ENCODE peak calls at places on chromosomes 12 and 14, in ten cellular contexts. H, Q, J, F, Z, Y, K, G, O and S are unnamed samples.
A peak's percentile ranks its signal among the peaks of the same experiment; 100 is the strongest.

GRCh38 chr12:75661927-75662326 is 150.5 kb upstream of the KRR1 start:
- DNase-seq in Y (no peak), H (no peak), F (peak; percentile 91), Z (no peak), O (no peak), J (no peak), K (peak; percentile 60), Q (no peak), G (no peak), S (no peak)

GRCh38 chr12:95066091-95066855 is 7.1 kb downstream of the NR2C1 start:
- DNase-seq in O (no peak), Z (no peak), Q (no peak), G (no peak), J (no peak), Y (no peak), F (no peak), H (no peak), K (peak; percentile 87), S (no peak)

GRCh38 chr12:32894566-32894965 is 2.0 kb downstream of the PKP2 start:
- DNase-seq in G (no peak), J (peak; percentile 65), Z (no peak), Q (no peak), Y (no peak), H (no peak), F (no peak), K (no peak), O (no peak), S (no peak)

GRCh38 chr12:11787921-11788849 is 138.7 kb downstream of the ETV6 start:
- DNase-seq in Q (no peak), K (no peak), Y (no peak), O (no peak), J (no peak), H (no peak), Z (no peak), G (peak; percentile 22), F (no peak), S (no peak)

GRCh38 chr12:132835076-132835870 is 6.6 kb upstream of the GOLGA3 start:
- DNase-seq in Q (no peak), H (no peak), F (no peak), O (no peak), K (no peak), Z (no peak), G (no peak), J (no peak), Y (no peak), S (no peak)

GRCh38 chr12:56878010-56878339 is 56.2 kb downstream of the SDR9C7 start:
- DNase-seq in F (peak; percentile 2), Q (no peak), Z (no peak), G (no peak), Y (peak; percentile 47), J (no peak), O (no peak), H (no peak), K (no peak), S (no peak)

GRCh38 chr14:37668646-37669045 is 73.2 kb downstream of the TTC6 start:
- DNase-seq in Y (no peak), F (peak; percentile 44), G (no peak), O (no peak), K (peak; percentile 61), H (peak; percentile 6), Q (no peak), Z (no peak), J (no peak), S (no peak)

GRCh38 chr12:67716817-67717216 is 68.3 kb downstream of the DYRK2 start:
- DNase-seq in Z (no peak), Q (no peak), J (no peak), O (no peak), Y (no peak), F (no peak), H (no peak), G (no peak), K (peak; percentile 88), S (no peak)

GRCh38 chr12:48739618-48740269 is 23.2 kb upstream of the CCNT1 start:
- DNase-seq in Q (no peak), G (no peak), J (no peak), Y (no peak), F (no peak), H (no peak), Z (no peak), O (no peak), K (no peak), S (no peak)

GRCh38 chr12:100826323-100826722 is 31.7 kb downstream of the ANO4 start:
- DNase-seq in H (peak; percentile 79), G (peak; percentile 81), Z (peak; percentile 13), J (peak; percentile 55), K (peak; percentile 61), Y (peak; percentile 34), Q (peak; percentile 63), F (peak; percentile 64), O (peak; percentile 60), S (no peak)

GRCh38 chr12:111446044-111446581 is 40.4 kb downstream of the SH2B3 start:
- DNase-seq in G (no peak), Z (no peak), Y (peak; percentile 54), K (no peak), J (no peak), Q (no peak), H (no peak), O (peak; percentile 87), F (peak; percentile 59), S (no peak)

GRCh38 chr12:76029982-76030377 is 1.6 kb downstream of the PHLDA1 start:
- DNase-seq in J (peak; percentile 19), K (peak; percentile 45), Y (no peak), G (peak; percentile 47), Z (no peak), F (peak; percentile 68), H (peak; percentile 35), O (peak; percentile 63), Q (no peak), S (no peak)

GRCh38 chr12:66269757-66270383 is 32.4 kb upstream of the HELB start:
- DNase-seq in O (peak; percentile 84), Y (no peak), G (peak; percentile 78), Q (peak; percentile 38), J (peak; percentile 74), Z (peak; percentile 45), H (peak; percentile 60), K (peak; percentile 68), F (peak; percentile 68), S (no peak)

GRCh38 chr14:33567003-33567735 is 383.7 kb downstream of the EGLN3 start:
- DNase-seq in Z (no peak), Q (no peak), O (no peak), F (no peak), K (peak; percentile 21), Y (no peak), J (no peak), H (no peak), G (no peak), S (no peak)

DNA sequence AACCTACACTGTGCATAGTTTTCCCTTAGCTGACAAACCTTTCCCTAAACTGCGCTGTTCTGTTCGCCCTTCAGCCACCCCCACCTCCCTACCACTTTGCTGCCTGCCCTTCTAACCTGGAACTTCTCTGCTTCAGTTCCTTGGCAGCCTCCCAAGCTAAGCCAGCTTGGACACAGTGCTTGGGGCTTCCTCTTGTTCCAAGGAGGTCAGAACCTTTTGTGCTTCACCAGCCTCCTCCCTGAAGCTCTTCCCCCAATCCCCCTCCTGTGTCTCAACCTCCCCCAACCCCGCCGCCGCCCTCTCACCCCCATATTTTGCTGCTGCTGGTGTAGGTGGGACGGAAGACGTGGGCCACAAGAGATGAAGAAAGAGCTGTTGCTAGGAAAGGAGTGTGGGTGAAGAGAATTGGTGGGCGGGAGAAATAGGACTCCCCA is 8.1 kb upstream of the RIC8B start:
- DNase-seq in K (no peak), F (peak; percentile 64), G (no peak), Y (no peak), O (no peak), Z (no peak), H (no peak), J (no peak), Q (no peak), S (no peak)
- H3K4me2 ChIP-seq in K (no peak overlapping the region), F (no peak overlapping the region), G (no peak overlapping the region), Y (peak overlapping the region; percentile 41), O (no peak overlapping the region), Z (no peak overlapping the region), H (no peak overlapping the region), J (no peak overlapping the region), Q (no peak overlapping the region), S (no peak overlapping the region)

DNA sequence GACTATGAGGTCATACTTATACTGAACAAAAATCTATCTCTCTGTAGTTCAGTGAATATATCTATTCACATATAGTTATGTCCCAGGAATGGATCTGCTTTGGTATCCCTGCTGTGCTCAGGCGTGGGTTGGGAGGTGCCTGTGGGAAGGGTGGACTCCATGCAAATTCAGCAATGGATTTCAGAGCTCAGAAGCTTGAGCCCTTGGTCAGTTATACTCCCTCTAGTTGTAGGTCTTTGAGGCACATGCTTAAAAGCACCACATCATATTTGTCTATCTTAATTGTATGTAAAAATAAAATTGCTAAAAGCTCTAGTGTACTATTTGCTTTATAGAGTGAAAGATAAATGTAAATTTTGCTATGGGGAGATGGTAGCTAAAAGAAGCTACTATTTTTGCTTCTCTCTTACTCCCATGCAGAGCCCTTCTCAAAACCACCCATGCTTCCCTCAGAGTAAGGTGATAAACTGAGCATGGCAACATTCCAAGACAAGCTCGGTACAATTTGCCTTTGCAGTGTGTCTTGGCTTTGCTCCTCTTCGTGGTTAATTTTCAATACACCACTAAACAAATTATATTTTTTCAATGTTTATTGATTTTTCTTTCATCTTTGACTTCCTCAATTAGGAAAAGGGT is 54.9 kb downstream of the SLC16A7 start:
- DNase-seq in Z (no peak), F (no peak), G (no peak), O (no peak), K (no peak), H (no peak), J (no peak), Q (no peak), Y (no peak), S (no peak)
- H3K4me2 ChIP-seq in Z (peak overlapping the region; percentile 8), F (peak overlapping the region; percentile 27), G (no peak overlapping the region), O (no peak overlapping the region), K (no peak overlapping the region), H (no peak overlapping the region), J (no peak overlapping the region), Q (no peak overlapping the region), Y (no peak overlapping the region), S (no peak overlapping the region)

DNA sequence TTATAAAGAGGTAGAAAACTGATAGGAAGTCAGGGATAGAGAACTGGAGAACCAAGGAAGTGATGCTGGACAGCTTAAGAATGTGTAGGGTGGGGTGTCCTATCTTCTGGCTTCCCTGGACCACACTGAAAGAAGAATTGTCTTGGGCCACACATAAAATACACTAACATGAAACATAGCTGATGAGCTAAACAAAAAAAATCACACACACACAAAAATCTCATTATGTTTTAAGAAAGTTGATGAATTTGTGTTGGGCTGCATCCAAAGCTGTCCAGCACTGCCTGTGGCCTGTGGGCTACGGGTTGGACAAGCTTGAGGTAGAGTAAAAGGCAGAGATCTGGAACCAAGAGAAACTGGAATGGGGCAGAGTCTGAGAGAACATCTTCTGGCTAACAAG is 7.4 kb downstream of the GLT8D2 start:
- DNase-seq in J (no peak), Y (no peak), F (no peak), K (no peak), G (no peak), Z (no peak), Q (no peak), H (no peak), O (no peak), S (no peak)
- H3K4me2 ChIP-seq in J (no peak overlapping the region), Y (no peak overlapping the region), F (no peak overlapping the region), K (no peak overlapping the region), G (no peak overlapping the region), Z (no peak overlapping the region), Q (no peak overlapping the region), H (no peak overlapping the region), O (no peak overlapping the region), S (no peak overlapping the region)

DNA sequence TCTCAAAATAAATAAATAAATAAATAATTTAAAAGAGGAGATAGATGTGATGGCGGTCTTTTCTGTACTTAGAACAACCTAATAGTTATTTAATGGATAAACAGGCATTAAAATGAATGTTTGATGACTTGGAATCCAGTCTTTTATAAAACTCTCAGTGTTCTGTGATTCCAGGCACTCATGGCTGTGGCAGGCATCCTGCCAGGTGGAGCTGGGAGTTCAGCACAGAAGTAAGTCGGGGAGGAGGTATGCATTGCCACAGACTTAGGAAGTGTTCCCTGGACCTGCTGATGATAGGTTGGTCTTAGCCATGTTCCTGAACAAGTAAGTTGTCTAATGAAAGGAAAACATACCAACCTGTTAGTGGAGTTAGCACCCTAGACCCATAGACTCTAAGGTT is 126.3 kb downstream of the CACNA1C start:
- DNase-seq in O (no peak), G (no peak), K (no peak), H (no peak), J (no peak), Z (no peak), F (no peak), Q (no peak), Y (no peak), S (no peak)
- H3K4me2 ChIP-seq in O (no peak overlapping the region), G (no peak overlapping the region), K (no peak overlapping the region), H (no peak overlapping the region), J (no peak overlapping the region), Z (no peak overlapping the region), F (no peak overlapping the region), Q (no peak overlapping the region), Y (no peak overlapping the region), S (no peak overlapping the region)